ENCODE peak calls at places on chromosomes 4 and X, in seven cellular contexts. One of them, this sample, is unnamed.
A peak's percentile ranks its signal among the peaks of the same experiment; 100 is the strongest.

GRCh38 chr4:85149656-85150055 is 183.2 kb upstream of the WDFY3 start:
- DNase-seq in lower lobe of right lung: no peak
- DNase-seq in hepatocyte: no peak
- DNase-seq in dorsolateral prefrontal cortex: no peak
- DNase-seq in upper lobe of right lung: no peak
- DNase-seq in pancreas: no peak
- DNase-seq in NB4: no peak
- DNase-seq in this sample: peak; percentile 7

GRCh38 chrX:151791961-151792360 is 57.4 kb downstream of the CNGA2 start:
- DNase-seq in lower lobe of right lung: no peak
- DNase-seq in hepatocyte: no peak
- DNase-seq in dorsolateral prefrontal cortex: no peak
- DNase-seq in upper lobe of right lung: no peak
- DNase-seq in pancreas: no peak
- DNase-seq in NB4: no peak
- DNase-seq in this sample: no peak

GRCh38 chrX:35351795-35352483 is 409.3 kb downstream of the FAM47B start:
- DNase-seq in lower lobe of right lung: no peak
- DNase-seq in hepatocyte: no peak
- DNase-seq in dorsolateral prefrontal cortex: no peak
- DNase-seq in upper lobe of right lung: no peak
- DNase-seq in pancreas: no peak
- DNase-seq in NB4: no peak
- DNase-seq in this sample: no peak

GRCh38 chr4:98658287-98659105 is at the start of gene TSPAN5:
- DNase-seq in lower lobe of right lung: peak; percentile 82
- DNase-seq in hepatocyte: peak; percentile 93
- DNase-seq in dorsolateral prefrontal cortex: peak; percentile 70
- DNase-seq in upper lobe of right lung: peak; percentile 89
- DNase-seq in pancreas: peak; percentile 84
- DNase-seq in NB4: peak; percentile 77
- DNase-seq in this sample: no peak

GRCh38 chr4:15037923-15038541 is 35.8 kb downstream of the CPEB2 start:
- DNase-seq in lower lobe of right lung: no peak
- DNase-seq in hepatocyte: no peak
- DNase-seq in dorsolateral prefrontal cortex: no peak
- DNase-seq in upper lobe of right lung: no peak
- DNase-seq in pancreas: no peak
- DNase-seq in NB4: no peak
- DNase-seq in this sample: no peak

GRCh38 chr4:128286474-128287158 is 997 bp downstream of the PGRMC2 start:
- DNase-seq in lower lobe of right lung: no peak
- DNase-seq in hepatocyte: peak; percentile 63
- DNase-seq in dorsolateral prefrontal cortex: no peak
- DNase-seq in upper lobe of right lung: no peak
- DNase-seq in pancreas: no peak
- DNase-seq in NB4: peak; percentile 56
- DNase-seq in this sample: no peak

GRCh38 chrX:30643313-30643821 is 9.9 kb upstream of the GK start:
- DNase-seq in lower lobe of right lung: no peak
- DNase-seq in hepatocyte: no peak
- DNase-seq in dorsolateral prefrontal cortex: no peak
- DNase-seq in upper lobe of right lung: no peak
- DNase-seq in pancreas: no peak
- DNase-seq in NB4: peak; percentile 81
- DNase-seq in this sample: no peak

GRCh38 chr4:10677796-10678497 is 6.6 kb downstream of the CLNK start:
- DNase-seq in lower lobe of right lung: no peak
- DNase-seq in hepatocyte: no peak
- DNase-seq in dorsolateral prefrontal cortex: no peak
- DNase-seq in upper lobe of right lung: no peak
- DNase-seq in pancreas: no peak
- DNase-seq in NB4: no peak
- DNase-seq in this sample: no peak

GRCh38 chrX:31653395-31653794 is 581.6 kb upstream of the FTHL17 start:
- DNase-seq in lower lobe of right lung: no peak
- DNase-seq in hepatocyte: no peak
- DNase-seq in dorsolateral prefrontal cortex: no peak
- DNase-seq in upper lobe of right lung: no peak
- DNase-seq in pancreas: no peak
- DNase-seq in NB4: no peak
- DNase-seq in this sample: no peak

GRCh38 chrX:74492720-74493201 is 71.5 kb downstream of the SLC16A2 start:
- DNase-seq in lower lobe of right lung: no peak
- DNase-seq in hepatocyte: no peak
- DNase-seq in dorsolateral prefrontal cortex: no peak
- DNase-seq in upper lobe of right lung: no peak
- DNase-seq in pancreas: no peak
- DNase-seq in NB4: peak; percentile 11
- DNase-seq in this sample: no peak

GRCh38 chr4:40046311-40046980 is 10.2 kb upstream of the N4BP2 start:
- DNase-seq in lower lobe of right lung: peak; percentile 60
- DNase-seq in hepatocyte: peak; percentile 68
- DNase-seq in dorsolateral prefrontal cortex: no peak
- DNase-seq in upper lobe of right lung: no peak
- DNase-seq in pancreas: no peak
- DNase-seq in NB4: no peak
- DNase-seq in this sample: no peak

GRCh38 chr4:21792736-21793135 is 155.8 kb downstream of the KCNIP4 start:
- DNase-seq in lower lobe of right lung: no peak
- DNase-seq in hepatocyte: no peak
- DNase-seq in dorsolateral prefrontal cortex: no peak
- DNase-seq in upper lobe of right lung: no peak
- DNase-seq in pancreas: no peak
- DNase-seq in NB4: no peak
- DNase-seq in this sample: no peak

GRCh38 chr4:114028071-114028470 is 48.6 kb upstream of the ARSJ start:
- DNase-seq in lower lobe of right lung: no peak
- DNase-seq in hepatocyte: no peak
- DNase-seq in dorsolateral prefrontal cortex: no peak
- DNase-seq in upper lobe of right lung: no peak
- DNase-seq in pancreas: no peak
- DNase-seq in NB4: no peak
- DNase-seq in this sample: no peak

GRCh38 chrX:70423937-70424336 is 823 bp downstream of the GDPD2 start:
- DNase-seq in lower lobe of right lung: no peak
- DNase-seq in hepatocyte: no peak
- DNase-seq in dorsolateral prefrontal cortex: no peak
- DNase-seq in upper lobe of right lung: no peak
- DNase-seq in pancreas: no peak
- DNase-seq in NB4: no peak
- DNase-seq in this sample: no peak

GRCh38 chr4:152430507-152430906 is 105.4 kb downstream of the FBXW7 start:
- DNase-seq in lower lobe of right lung: no peak
- DNase-seq in hepatocyte: no peak
- DNase-seq in dorsolateral prefrontal cortex: no peak
- DNase-seq in upper lobe of right lung: no peak
- DNase-seq in pancreas: no peak
- DNase-seq in NB4: no peak
- DNase-seq in this sample: no peak

GRCh38 chr4:25953740-25954139 is 39.7 kb downstream of the SMIM20 start:
- DNase-seq in lower lobe of right lung: no peak
- DNase-seq in hepatocyte: no peak
- DNase-seq in dorsolateral prefrontal cortex: no peak
- DNase-seq in upper lobe of right lung: no peak
- DNase-seq in pancreas: no peak
- DNase-seq in NB4: no peak
- DNase-seq in this sample: no peak

GRCh38 chr4:7973545-7973981 is 33.9 kb upstream of the AFAP1 start:
- DNase-seq in lower lobe of right lung: no peak
- DNase-seq in hepatocyte: no peak
- DNase-seq in dorsolateral prefrontal cortex: no peak
- DNase-seq in upper lobe of right lung: no peak
- DNase-seq in pancreas: peak; percentile 26
- DNase-seq in NB4: no peak
- DNase-seq in this sample: peak; percentile 45

GRCh38 chrX:51395807-51396728 is 63.4 kb downstream of the NUDT10 start:
- DNase-seq in lower lobe of right lung: peak; percentile 39
- DNase-seq in hepatocyte: no peak
- DNase-seq in dorsolateral prefrontal cortex: no peak
- DNase-seq in upper lobe of right lung: peak; percentile 66
- DNase-seq in pancreas: peak; percentile 56
- DNase-seq in NB4: no peak
- DNase-seq in this sample: no peak

GRCh38 chrX:264634-265455 is 16.3 kb upstream of the PLCXD1 start:
- DNase-seq in lower lobe of right lung: peak; percentile 35
- DNase-seq in hepatocyte: peak; percentile 49
- DNase-seq in dorsolateral prefrontal cortex: no peak
- DNase-seq in upper lobe of right lung: peak; percentile 46
- DNase-seq in pancreas: peak; percentile 5
- DNase-seq in NB4: peak; percentile 47
- DNase-seq in this sample: no peak

GRCh38 chr4:57159866-57160265 is 49.7 kb upstream of the IGFBP7 start:
- DNase-seq in lower lobe of right lung: no peak
- DNase-seq in hepatocyte: no peak
- DNase-seq in dorsolateral prefrontal cortex: no peak
- DNase-seq in upper lobe of right lung: no peak
- DNase-seq in pancreas: no peak
- DNase-seq in NB4: no peak
- DNase-seq in this sample: no peak

GRCh38 chr4:59838236-59838635 is 1361.9 kb upstream of the ADGRL3 start:
- DNase-seq in lower lobe of right lung: no peak
- DNase-seq in hepatocyte: no peak
- DNase-seq in dorsolateral prefrontal cortex: no peak
- DNase-seq in upper lobe of right lung: no peak
- DNase-seq in pancreas: no peak
- DNase-seq in NB4: no peak
- DNase-seq in this sample: no peak

GRCh38 chr4:11271263-11271662 is 157.4 kb downstream of the HS3ST1 start:
- DNase-seq in lower lobe of right lung: no peak
- DNase-seq in hepatocyte: peak; percentile 8
- DNase-seq in dorsolateral prefrontal cortex: no peak
- DNase-seq in upper lobe of right lung: no peak
- DNase-seq in pancreas: no peak
- DNase-seq in NB4: no peak
- DNase-seq in this sample: no peak

GRCh38 chr4:74874785-74875367 is 58.0 kb upstream of the PARM1 start:
- DNase-seq in lower lobe of right lung: no peak
- DNase-seq in hepatocyte: peak; percentile 91
- DNase-seq in dorsolateral prefrontal cortex: no peak
- DNase-seq in upper lobe of right lung: no peak
- DNase-seq in pancreas: no peak
- DNase-seq in NB4: peak; percentile 71
- DNase-seq in this sample: peak; percentile 59

GRCh38 chrX:52544147-52544840 is 27.4 kb upstream of the XAGE1B start:
- DNase-seq in lower lobe of right lung: no peak
- DNase-seq in hepatocyte: no peak
- DNase-seq in dorsolateral prefrontal cortex: no peak
- DNase-seq in upper lobe of right lung: no peak
- DNase-seq in pancreas: no peak
- DNase-seq in NB4: no peak
- DNase-seq in this sample: no peak

GRCh38 chr4:84531689-84532088 is 32.6 kb upstream of the NKX6-1 start:
- DNase-seq in lower lobe of right lung: no peak
- DNase-seq in hepatocyte: no peak
- DNase-seq in dorsolateral prefrontal cortex: no peak
- DNase-seq in upper lobe of right lung: no peak
- DNase-seq in pancreas: no peak
- DNase-seq in NB4: no peak
- DNase-seq in this sample: no peak

GRCh38 chrX:131821945-131822622 is 201.0 kb upstream of the STK26 start:
- DNase-seq in lower lobe of right lung: no peak
- DNase-seq in hepatocyte: no peak
- DNase-seq in dorsolateral prefrontal cortex: peak; percentile 38
- DNase-seq in upper lobe of right lung: no peak
- DNase-seq in pancreas: peak; percentile 72
- DNase-seq in NB4: no peak
- DNase-seq in this sample: peak; percentile 69

GRCh38 chrX:144275403-144275802 is 391.5 kb downstream of the UBE2NL start:
- DNase-seq in lower lobe of right lung: no peak
- DNase-seq in hepatocyte: peak; percentile 6
- DNase-seq in dorsolateral prefrontal cortex: no peak
- DNase-seq in upper lobe of right lung: no peak
- DNase-seq in pancreas: no peak
- DNase-seq in NB4: no peak
- DNase-seq in this sample: no peak

GRCh38 chrX:103330601-103331397 is 760 bp downstream of the TCEAL7 start:
- DNase-seq in lower lobe of right lung: no peak
- DNase-seq in hepatocyte: peak; percentile 20
- DNase-seq in dorsolateral prefrontal cortex: no peak
- DNase-seq in upper lobe of right lung: no peak
- DNase-seq in pancreas: peak; percentile 27
- DNase-seq in NB4: no peak
- DNase-seq in this sample: no peak

DNA sequence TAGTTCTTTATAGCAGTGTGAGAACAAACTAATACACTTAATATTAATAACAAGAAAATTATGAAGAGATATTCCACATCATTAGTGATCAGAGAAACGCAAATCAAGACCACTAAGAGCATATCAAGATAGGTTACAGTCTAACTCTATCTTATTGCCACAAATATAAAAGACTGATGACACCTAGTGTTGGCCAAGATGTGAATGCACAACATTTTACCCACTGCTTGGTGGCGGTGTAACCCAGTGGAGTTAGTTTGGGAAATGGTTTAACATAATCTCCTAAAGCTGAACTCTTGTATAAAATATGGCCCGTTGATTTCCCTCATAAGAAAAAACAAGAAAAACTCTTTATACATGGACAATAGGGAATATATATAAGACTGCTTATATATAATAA is 92.4 kb downstream of the SLITRK2 start:
- DNase-seq in lower lobe of right lung: no peak
- DNase-seq in hepatocyte: no peak
- DNase-seq in dorsolateral prefrontal cortex: no peak
- DNase-seq in upper lobe of right lung: no peak
- DNase-seq in pancreas: no peak
- DNase-seq in NB4: no peak
- DNase-seq in this sample: no peak
- TF ChIP-seq CTCF in lower lobe of right lung: no peak
- TF ChIP-seq CTCF in hepatocyte: no peak
- TF ChIP-seq CTCF in dorsolateral prefrontal cortex: peak; percentile 32
- TF ChIP-seq CTCF in upper lobe of right lung: no peak
- TF ChIP-seq CTCF in pancreas: no peak
- TF ChIP-seq CTCF in NB4: no peak
- TF ChIP-seq CTCF in this sample: no peak

GRCh38 chr4:65669981-65670330 is 333 bp downstream of the EPHA5 start:
- DNase-seq in lower lobe of right lung: no peak
- DNase-seq in hepatocyte: no peak
- DNase-seq in dorsolateral prefrontal cortex: no peak
- DNase-seq in upper lobe of right lung: no peak
- DNase-seq in pancreas: no peak
- DNase-seq in NB4: no peak
- DNase-seq in this sample: no peak
- H3K4me3 ChIP-seq in lower lobe of right lung: peak overlapping the region; percentile 43
- H3K4me3 ChIP-seq in hepatocyte: peak overlapping the region; percentile 63
- H3K4me3 ChIP-seq in dorsolateral prefrontal cortex: peak overlapping the region; percentile 55
- H3K4me3 ChIP-seq in upper lobe of right lung: peak overlapping the region; percentile 30
- H3K4me3 ChIP-seq in pancreas: peak overlapping the region; percentile 44
- H3K4me3 ChIP-seq in NB4: no peak overlapping the region
- H3K4me3 ChIP-seq in this sample: peak overlapping the region; percentile 56

GRCh38 chr4:177159600-177159999 is 150.1 kb upstream of the NEIL3 start:
- DNase-seq in lower lobe of right lung: no peak
- DNase-seq in hepatocyte: no peak
- DNase-seq in dorsolateral prefrontal cortex: no peak
- DNase-seq in upper lobe of right lung: no peak
- DNase-seq in pancreas: no peak
- DNase-seq in NB4: no peak
- DNase-seq in this sample: no peak

GRCh38 chr4:177155454-177155853 is 154.2 kb upstream of the NEIL3 start:
- DNase-seq in lower lobe of right lung: no peak
- DNase-seq in hepatocyte: no peak
- DNase-seq in dorsolateral prefrontal cortex: no peak
- DNase-seq in upper lobe of right lung: no peak
- DNase-seq in pancreas: no peak
- DNase-seq in NB4: no peak
- DNase-seq in this sample: no peak
- TF ChIP-seq CTCF in lower lobe of right lung: no peak
- TF ChIP-seq CTCF in hepatocyte: no peak
- TF ChIP-seq CTCF in dorsolateral prefrontal cortex: no peak
- TF ChIP-seq CTCF in upper lobe of right lung: no peak
- TF ChIP-seq CTCF in pancreas: no peak
- TF ChIP-seq CTCF in NB4: no peak
- TF ChIP-seq CTCF in this sample: no peak

GRCh38 chr4:143207555-143207954 is 22.8 kb downstream of the USP38 start:
- DNase-seq in lower lobe of right lung: no peak
- DNase-seq in hepatocyte: peak; percentile 24
- DNase-seq in dorsolateral prefrontal cortex: no peak
- DNase-seq in upper lobe of right lung: no peak
- DNase-seq in pancreas: no peak
- DNase-seq in NB4: no peak
- DNase-seq in this sample: no peak
- H3K4me3 ChIP-seq in lower lobe of right lung: no peak overlapping the region
- H3K4me3 ChIP-seq in hepatocyte: no peak overlapping the region
- H3K4me3 ChIP-seq in dorsolateral prefrontal cortex: no peak overlapping the region
- H3K4me3 ChIP-seq in upper lobe of right lung: no peak overlapping the region
- H3K4me3 ChIP-seq in pancreas: no peak overlapping the region
- H3K4me3 ChIP-seq in NB4: no peak overlapping the region
- H3K4me3 ChIP-seq in this sample: no peak overlapping the region

This sample was measured in AG09309.